ENCODE peak calls at places on chromosomes 4 and X, in five cellular contexts. D is PC-3, F is HCT116, T is SK-N-SH, Y is GM23248. J is an unnamed sample.

GRCh38 chrX:19673334-19674040 is 158.2 kb upstream of the MAP3K15 start:
- DNase-seq in D (peak), F (peak), T (no peak), Y (peak), J (no peak)

GRCh38 chr4:138114434-138114833 is 127.7 kb downstream of the SLC7A11 start:
- DNase-seq in D (no peak), F (no peak), T (no peak), Y (peak), J (peak)

GRCh38 chrX:11553594-11553993 is 112.1 kb downstream of the ARHGAP6 start:
- DNase-seq in D (no peak), F (no peak), T (no peak), Y (peak), J (no peak)

GRCh38 chr4:142110136-142110535 is 473.8 kb downstream of the IL15 start:
- DNase-seq in D (no peak), F (no peak), T (no peak), Y (no peak), J (no peak)

GRCh38 chr4:182354867-182355266 is 111.7 kb downstream of the TENM3 start:
- DNase-seq in D (no peak), F (no peak), T (no peak), Y (no peak), J (no peak)

GRCh38 chr4:54879576-54879975 is 221.8 kb downstream of the KIT start:
- DNase-seq in D (peak), F (no peak), T (no peak), Y (peak), J (no peak)

GRCh38 chrX:17005712-17006372 is 59.4 kb downstream of the REPS2 start:
- DNase-seq in D (no peak), F (no peak), T (no peak), Y (no peak), J (no peak)

GRCh38 chr4:83716874-83717273 is 181.0 kb downstream of the GPAT3 start:
- DNase-seq in D (no peak), F (no peak), T (no peak), Y (peak), J (no peak)

GRCh38 chrX:134256684-134257083 is 19.7 kb downstream of the CCDC160 start:
- DNase-seq in D (no peak), F (no peak), T (no peak), Y (no peak), J (no peak)

GRCh38 chr4:163536101-163536500 is 41.6 kb downstream of the TMA16 start:
- DNase-seq in D (no peak), F (no peak), T (no peak), Y (no peak), J (no peak)

GRCh38 chr4:87985097-87985886 is 9.8 kb downstream of the SPP1 start:
- DNase-seq in D (peak), F (peak), T (peak), Y (peak), J (peak)

GRCh38 chr4:161554372-161554990 is 609.3 kb downstream of the FSTL5 start:
- DNase-seq in D (peak), F (no peak), T (no peak), Y (peak), J (no peak)

GRCh38 chrX:107712231-107713204 is 63.1 kb downstream of the TSC22D3 start:
- DNase-seq in D (no peak), F (no peak), T (no peak), Y (peak), J (no peak)

GRCh38 chr4:44538534-44538933 is 89.9 kb upstream of the KCTD8 start:
- DNase-seq in D (no peak), F (no peak), T (no peak), Y (no peak), J (no peak)

GRCh38 chr4:31768756-31769155 is 1048.6 kb downstream of the PCDH7 start:
- DNase-seq in D (no peak), F (no peak), T (no peak), Y (no peak), J (no peak)

GRCh38 chr4:57064811-57065711 is 45.1 kb downstream of the IGFBP7 start:
- DNase-seq in D (peak), F (no peak), T (peak), Y (peak), J (no peak)

GRCh38 chr4:168751263-168752225 is 254.7 kb downstream of the PALLD start:
- DNase-seq in D (no peak), F (no peak), T (no peak), Y (peak), J (no peak)

GRCh38 chr4:3368841-3369760 is 72.7 kb upstream of the HGFAC start:
- DNase-seq in D (no peak), F (no peak), T (peak), Y (no peak), J (no peak)

GRCh38 chr4:33340168-33340567 is 2620.0 kb downstream of the PCDH7 start:
- DNase-seq in D (peak), F (no peak), T (no peak), Y (no peak), J (no peak)

GRCh38 chrX:39518451-39519212 is 579.1 kb downstream of the BCOR start:
- DNase-seq in D (no peak), F (no peak), T (peak), Y (peak), J (no peak)

GRCh38 chrX:134025986-134026731 is 40.8 kb upstream of the GPC3 start:
- DNase-seq in D (no peak), F (no peak), T (no peak), Y (no peak), J (no peak)

GRCh38 chr4:100984901-100985300 is 362.4 kb downstream of the PPP3CA start:
- DNase-seq in D (peak), F (no peak), T (no peak), Y (peak), J (no peak)

GRCh38 chr4:54224960-54225670 is 4.0 kb upstream of the PDGFRA start:
- DNase-seq in D (no peak), F (no peak), T (peak), Y (no peak), J (no peak)

DNA sequence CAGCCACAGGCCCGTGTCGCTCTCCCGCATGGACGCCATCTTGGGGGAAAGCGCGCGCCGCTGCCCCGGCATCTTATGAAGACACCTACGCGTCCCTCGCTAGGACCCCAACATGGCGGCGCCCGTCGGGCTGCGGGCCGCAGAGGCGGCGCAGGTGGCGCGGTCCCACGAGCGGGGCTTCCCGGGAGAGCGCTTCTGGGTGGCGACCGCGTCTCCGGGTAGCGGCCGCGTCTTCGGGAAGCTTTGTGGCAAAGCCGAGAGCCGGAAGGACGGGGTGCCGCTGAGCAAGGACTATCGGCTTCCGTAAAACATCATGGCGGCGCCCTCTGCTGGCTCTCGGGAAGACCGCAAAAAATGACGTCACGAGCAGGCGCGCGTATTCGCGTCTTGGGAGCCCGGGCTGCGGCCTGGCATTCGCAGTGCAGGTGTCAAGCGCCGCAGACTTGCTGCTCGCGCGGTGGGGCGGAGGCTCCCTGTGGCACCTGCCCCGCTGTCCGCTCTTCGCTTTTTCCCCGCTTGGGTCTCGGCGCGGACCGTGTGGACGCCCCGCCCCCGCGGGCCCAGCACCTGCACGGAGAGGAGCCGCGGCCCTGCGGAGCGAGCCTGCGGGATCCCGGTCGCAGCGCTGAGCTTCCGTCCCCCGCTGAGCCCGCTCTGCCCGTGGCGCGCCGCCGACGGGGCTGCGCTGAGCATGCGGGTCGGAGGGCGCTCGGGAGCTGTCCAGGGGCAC is at the start of gene NELFA:
- DNase-seq in D (peak), F (peak), T (peak), Y (peak), J (peak)
- TF ChIP-seq EZH2phosphoT487 in D (no peak), F (no peak), T (no peak), Y (no peak), J (no peak)

GRCh38 chrX:103276581-103277002 is at the start of gene TCEAL5:
- DNase-seq in D (no peak), F (no peak), T (peak), Y (no peak), J (no peak)
- H3K4me3 ChIP-seq in D (no peak), F (no peak), T (peak), Y (no peak), J (no peak)

GRCh38 chrX:10415704-10416001 is 204.7 kb downstream of the MID1 start:
- DNase-seq in D (peak), F (no peak), T (no peak), Y (peak), J (no peak)
- H3K4me2 ChIP-seq in D (peak), F (peak), T (peak), Y (peak), J (no peak)

DNA sequence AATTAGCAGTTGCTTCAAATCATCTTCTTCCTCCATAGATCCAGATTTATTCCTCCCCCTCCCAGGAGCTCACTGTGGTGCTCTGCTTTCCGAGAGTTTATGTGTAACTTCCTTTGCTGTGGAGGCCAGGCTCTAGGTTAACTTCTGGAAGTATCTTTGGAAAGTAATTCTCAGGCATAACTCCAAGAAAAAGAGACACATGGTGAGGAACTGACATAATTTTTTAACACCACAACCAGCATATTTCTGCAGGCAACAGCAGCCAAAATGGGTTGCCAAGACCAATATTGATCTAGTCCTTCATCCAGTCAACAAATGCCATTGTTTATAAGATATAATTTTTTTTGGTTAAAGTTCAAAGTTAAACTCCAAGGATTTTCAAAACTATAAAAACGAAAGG is 114.5 kb upstream of the RBPJ start:
- DNase-seq in D (peak), F (no peak), T (no peak), Y (peak), J (no peak)
- TF ChIP-seq EZH2phosphoT487 in D (no peak), F (no peak), T (no peak), Y (no peak), J (no peak)

GRCh38 chrX:153812220-153812619 is 17.8 kb downstream of the SSR4 start:
- DNase-seq in D (no peak), F (no peak), T (no peak), Y (no peak), J (no peak)
- H3K4me3 ChIP-seq in D (no peak), F (no peak), T (no peak), Y (no peak), J (no peak)

GRCh38 chrX:69262036-69262905 is 97.0 kb upstream of the PJA1 start:
- DNase-seq in D (no peak), F (no peak), T (no peak), Y (peak), J (no peak)
- H3K4me2 ChIP-seq in D (no peak), F (no peak), T (no peak), Y (no peak), J (no peak)

DNA sequence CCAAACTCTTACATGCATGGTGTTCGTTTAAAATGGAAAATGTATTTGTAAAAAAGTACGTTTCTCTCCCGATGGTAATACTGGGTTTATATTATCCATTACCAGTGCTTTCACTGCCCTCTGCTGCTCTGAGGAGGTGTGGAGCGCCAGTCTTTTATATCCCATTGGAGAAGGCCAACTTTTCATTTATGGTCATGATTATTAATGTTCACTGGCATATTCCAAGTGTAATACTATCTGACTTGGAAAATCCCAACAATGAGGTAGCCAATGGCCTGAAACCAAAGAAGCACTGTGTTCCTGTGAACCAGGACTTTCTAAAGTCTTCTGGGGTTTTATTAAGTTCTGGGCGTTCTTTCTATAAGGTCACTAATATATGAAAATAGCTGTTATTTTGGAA is 80.7 kb downstream of the SYNPO2 start:
- DNase-seq in D (peak), F (peak), T (peak), Y (peak), J (peak)
- TF ChIP-seq EZH2phosphoT487 in D (no peak), F (no peak), T (no peak), Y (no peak), J (no peak)

DNA sequence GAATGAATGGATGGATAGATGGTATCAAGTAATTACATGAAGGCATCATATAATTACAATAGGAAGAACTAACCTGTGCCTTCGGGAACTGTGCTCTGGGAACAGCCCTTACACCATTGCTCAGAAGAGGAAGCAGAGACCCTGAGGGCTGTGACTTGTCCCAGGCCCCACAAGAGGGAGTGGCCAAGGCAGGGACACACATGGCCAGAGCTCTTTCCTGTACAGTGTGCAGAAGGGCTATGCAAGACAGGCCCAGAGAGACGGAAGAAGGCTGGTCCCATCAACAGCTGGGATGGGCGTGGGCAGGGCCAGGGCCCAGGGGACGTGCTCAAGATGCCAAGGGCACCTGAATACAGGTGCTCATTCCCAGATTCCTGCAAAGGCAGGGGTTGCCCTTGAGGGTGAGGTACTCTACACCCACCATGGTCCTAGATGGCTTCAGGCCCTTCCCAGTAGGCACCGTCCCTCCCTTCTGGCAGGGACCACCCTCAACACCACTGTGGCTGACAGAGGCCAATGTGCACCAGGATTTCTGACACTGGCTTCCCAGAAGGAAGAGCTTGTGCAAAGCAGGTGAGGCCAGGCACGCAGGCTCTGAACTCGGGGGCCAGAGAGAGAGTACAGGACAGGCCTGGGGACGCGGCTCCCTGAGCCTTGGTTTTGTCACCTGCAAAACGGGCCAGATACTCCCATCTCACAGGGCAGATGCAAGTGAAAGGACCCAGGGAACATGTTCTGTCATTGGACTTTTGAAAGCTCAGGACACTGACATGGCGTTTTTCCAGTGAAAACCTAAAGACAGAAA is 1.7 kb downstream of the EVC2 start:
- DNase-seq in D (no peak), F (no peak), T (no peak), Y (no peak), J (no peak)
- H3K4me3 ChIP-seq in D (no peak), F (no peak), T (no peak), Y (peak), J (no peak)

J was measured in OCI-LY7.